ENCODE peak calls at places on chromosomes 13 and 19, in six cellular contexts. H is CD8-positive, alpha-beta T cell; S is foreskin fibroblast; X is stimulated activated CD4-positive, alpha-beta T cell treated with anti-CD3 and anti-CD28 coated beads, Interleukin-1b, Interleukin-23, amount 100 ng/mL, for 4 hours; I is amniotic stem cell; G is heart left ventricle. R is an unnamed sample.

GRCh38 chr19:55070755-55071502 is 4.7 kb upstream of the EPS8L1 start:
- DNase-seq in H (no peak), S (peak; percentile 57), X (no peak), I (no peak), G (no peak), R (no peak)

GRCh38 chr13:23384111-23384510 is 49.4 kb downstream of the SACS start:
- DNase-seq in H (no peak), S (peak; percentile 34), X (no peak), I (peak; percentile 30), G (no peak), R (no peak)

GRCh38 chr19:4695224-4695731 is 25.1 kb upstream of the MYDGF start:
- DNase-seq in H (no peak), S (no peak), X (no peak), I (no peak), G (no peak), R (no peak)

GRCh38 chr13:33497146-33497845 is 211.7 kb upstream of the STARD13 start:
- DNase-seq in H (no peak), S (no peak), X (no peak), I (no peak), G (no peak), R (no peak)

GRCh38 chr19:29273000-29273691 is 60.2 kb upstream of the UQCRFS1 start:
- DNase-seq in H (no peak), S (no peak), X (no peak), I (no peak), G (no peak), R (no peak)

GRCh38 chr19:33473644-33474305 is 47.8 kb downstream of the PEPD start:
- DNase-seq in H (no peak), S (peak; percentile 24), X (no peak), I (no peak), G (no peak), R (peak; percentile 21)

GRCh38 chr13:56378566-56378965 is 762.2 kb upstream of the PRR20A start:
- DNase-seq in H (no peak), S (no peak), X (no peak), I (no peak), G (no peak), R (no peak)

GRCh38 chr19:45503909-45504308 is 3.4 kb upstream of the VASP start:
- DNase-seq in H (no peak), S (no peak), X (no peak), I (no peak), G (no peak), R (no peak)

GRCh38 chr19:39112338-39112890 is 13.2 kb upstream of the PAK4 start:
- DNase-seq in H (no peak), S (no peak), X (no peak), I (no peak), G (no peak), R (no peak)

GRCh38 chr19:45016388-45017314 is 15.4 kb downstream of the RELB start:
- DNase-seq in H (peak; percentile 61), S (peak; percentile 61), X (peak; percentile 47), I (peak; percentile 11), G (peak; percentile 44), R (peak; percentile 86)

GRCh38 chr13:98397221-98397620 is 179.7 kb downstream of the STK24 start:
- DNase-seq in H (no peak), S (no peak), X (no peak), I (no peak), G (no peak), R (no peak)

GRCh38 chr19:47315125-47315821 is 5.6 kb downstream of the C5AR1 start:
- DNase-seq in H (no peak), S (peak; percentile 96), X (no peak), I (peak; percentile 63), G (peak; percentile 68), R (peak; percentile 86)

GRCh38 chr13:83221256-83221655 is 661.0 kb downstream of the SLITRK1 start:
- DNase-seq in H (no peak), S (no peak), X (no peak), I (no peak), G (no peak), R (peak; percentile 2)

GRCh38 chr19:677201-677600 is 1.0 kb downstream of the FSTL3 start:
- DNase-seq in H (no peak), S (peak; percentile 82), X (no peak), I (peak; percentile 58), G (peak; percentile 85), R (no peak)

GRCh38 chr19:53703361-53703760 is 71.6 kb downstream of the DPRX start:
- DNase-seq in H (no peak), S (no peak), X (no peak), I (no peak), G (no peak), R (no peak)

GRCh38 chr13:75963318-75963717 is 327.2 kb downstream of the LMO7 start:
- DNase-seq in H (no peak), S (no peak), X (no peak), I (no peak), G (no peak), R (no peak)

GRCh38 chr13:34376483-34376882 is 558.5 kb downstream of the RFC3 start:
- DNase-seq in H (no peak), S (no peak), X (no peak), I (no peak), G (no peak), R (no peak)

GRCh38 chr13:97380696-97381095 is 53.3 kb upstream of the RAP2A start:
- DNase-seq in H (no peak), S (no peak), X (no peak), I (no peak), G (no peak), R (no peak)

GRCh38 chr19:51576850-51577249 is 5.8 kb downstream of the ZNF175 start:
- DNase-seq in H (no peak), S (no peak), X (no peak), I (no peak), G (no peak), R (no peak)

GRCh38 chr13:34223984-34224383 is 406.0 kb downstream of the RFC3 start:
- DNase-seq in H (no peak), S (no peak), X (no peak), I (no peak), G (no peak), R (no peak)

GRCh38 chr13:33711441-33711840 is 106.5 kb upstream of the RFC3 start:
- DNase-seq in H (no peak), S (no peak), X (no peak), I (no peak), G (no peak), R (peak; percentile 33)

GRCh38 chr13:48532146-48532472 is 771 bp downstream of the RCBTB2 start:
- DNase-seq in H (no peak), S (peak; percentile 36), X (no peak), I (peak; percentile 2), G (no peak), R (no peak)

GRCh38 chr19:10899171-10899653 is 27.9 kb downstream of the CARM1 start:
- DNase-seq in H (no peak), S (no peak), X (no peak), I (no peak), G (peak; percentile 84), R (no peak)

GRCh38 chr19:1274081-1274851 is 1.1 kb upstream of the FAM174C start:
- DNase-seq in H (no peak), S (no peak), X (no peak), I (no peak), G (peak; percentile 54), R (no peak)